ENCODE peak calls at places on chromosomes 3 and 15, in ten cellular contexts. One of them, this sample, is unnamed.

GRCh38 chr3:129121016-129121791 is 400 bp downstream of the RAB43 start:
- DNase-seq in esophagus squamous epithelium: no peak
- DNase-seq in NCI-H1092: no peak
- DNase-seq in T-helper 1 cell: no peak
- DNase-seq in pancreas: no peak
- DNase-seq in Calu3: no peak
- DNase-seq in activated CD4-positive, alpha-beta T cell treated with anti-CD3 and anti-CD28 coated beads for 4 hours: peak
- DNase-seq in heart left ventricle: peak
- DNase-seq in OCI-M1: no peak
- DNase-seq in OCI-LY7: peak
- DNase-seq in this sample: peak

GRCh38 chr15:83970290-83970890 is 265.2 kb upstream of the GOLGA6L4 start:
- DNase-seq in esophagus squamous epithelium: no peak
- DNase-seq in NCI-H1092: no peak
- DNase-seq in T-helper 1 cell: no peak
- DNase-seq in pancreas: no peak
- DNase-seq in Calu3: no peak
- DNase-seq in activated CD4-positive, alpha-beta T cell treated with anti-CD3 and anti-CD28 coated beads for 4 hours: no peak
- DNase-seq in heart left ventricle: peak
- DNase-seq in OCI-M1: no peak
- DNase-seq in OCI-LY7: no peak
- DNase-seq in this sample: no peak

GRCh38 chr3:159627229-159627628 is 361.4 kb upstream of the IL12A start:
- DNase-seq in esophagus squamous epithelium: no peak
- DNase-seq in NCI-H1092: no peak
- DNase-seq in T-helper 1 cell: no peak
- DNase-seq in pancreas: no peak
- DNase-seq in Calu3: no peak
- DNase-seq in activated CD4-positive, alpha-beta T cell treated with anti-CD3 and anti-CD28 coated beads for 4 hours: no peak
- DNase-seq in heart left ventricle: no peak
- DNase-seq in OCI-M1: no peak
- DNase-seq in OCI-LY7: no peak
- DNase-seq in this sample: no peak

GRCh38 chr15:85788796-85789495 is 5.8 kb downstream of the KLHL25 start:
- DNase-seq in esophagus squamous epithelium: no peak
- DNase-seq in NCI-H1092: no peak
- DNase-seq in T-helper 1 cell: no peak
- DNase-seq in pancreas: peak
- DNase-seq in Calu3: peak
- DNase-seq in activated CD4-positive, alpha-beta T cell treated with anti-CD3 and anti-CD28 coated beads for 4 hours: no peak
- DNase-seq in heart left ventricle: no peak
- DNase-seq in OCI-M1: no peak
- DNase-seq in OCI-LY7: no peak
- DNase-seq in this sample: no peak

GRCh38 chr3:196694202-196694638 is 17.8 kb downstream of the CEP19 start:
- DNase-seq in esophagus squamous epithelium: no peak
- DNase-seq in NCI-H1092: no peak
- DNase-seq in T-helper 1 cell: no peak
- DNase-seq in pancreas: no peak
- DNase-seq in Calu3: no peak
- DNase-seq in activated CD4-positive, alpha-beta T cell treated with anti-CD3 and anti-CD28 coated beads for 4 hours: peak
- DNase-seq in heart left ventricle: no peak
- DNase-seq in OCI-M1: peak
- DNase-seq in OCI-LY7: peak
- DNase-seq in this sample: no peak

GRCh38 chr3:23330568-23330967 is 127.4 kb downstream of the UBE2E2 start:
- DNase-seq in esophagus squamous epithelium: no peak
- DNase-seq in NCI-H1092: no peak
- DNase-seq in T-helper 1 cell: no peak
- DNase-seq in pancreas: no peak
- DNase-seq in Calu3: no peak
- DNase-seq in activated CD4-positive, alpha-beta T cell treated with anti-CD3 and anti-CD28 coated beads for 4 hours: no peak
- DNase-seq in heart left ventricle: no peak
- DNase-seq in OCI-M1: no peak
- DNase-seq in OCI-LY7: no peak
- DNase-seq in this sample: no peak

GRCh38 chr3:27792869-27793268 is 70.7 kb upstream of the EOMES start:
- DNase-seq in esophagus squamous epithelium: no peak
- DNase-seq in NCI-H1092: no peak
- DNase-seq in T-helper 1 cell: no peak
- DNase-seq in pancreas: no peak
- DNase-seq in Calu3: no peak
- DNase-seq in activated CD4-positive, alpha-beta T cell treated with anti-CD3 and anti-CD28 coated beads for 4 hours: no peak
- DNase-seq in heart left ventricle: no peak
- DNase-seq in OCI-M1: peak
- DNase-seq in OCI-LY7: no peak
- DNase-seq in this sample: no peak

GRCh38 chr15:89905846-89906378 is 6.8 kb downstream of the ARPIN start:
- DNase-seq in esophagus squamous epithelium: no peak
- DNase-seq in NCI-H1092: no peak
- DNase-seq in T-helper 1 cell: no peak
- DNase-seq in pancreas: no peak
- DNase-seq in Calu3: no peak
- DNase-seq in activated CD4-positive, alpha-beta T cell treated with anti-CD3 and anti-CD28 coated beads for 4 hours: no peak
- DNase-seq in heart left ventricle: no peak
- DNase-seq in OCI-M1: no peak
- DNase-seq in OCI-LY7: no peak
- DNase-seq in this sample: no peak

GRCh38 chr3:111314146-111314873 is 227.7 kb upstream of the CD96 start:
- DNase-seq in esophagus squamous epithelium: no peak
- DNase-seq in NCI-H1092: no peak
- DNase-seq in T-helper 1 cell: no peak
- DNase-seq in pancreas: no peak
- DNase-seq in Calu3: no peak
- DNase-seq in activated CD4-positive, alpha-beta T cell treated with anti-CD3 and anti-CD28 coated beads for 4 hours: no peak
- DNase-seq in heart left ventricle: no peak
- DNase-seq in OCI-M1: no peak
- DNase-seq in OCI-LY7: no peak
- DNase-seq in this sample: no peak

GRCh38 chr15:50107591-50108408 is 11.2 kb downstream of the ATP8B4 start:
- DNase-seq in esophagus squamous epithelium: no peak
- DNase-seq in NCI-H1092: no peak
- DNase-seq in T-helper 1 cell: no peak
- DNase-seq in pancreas: no peak
- DNase-seq in Calu3: no peak
- DNase-seq in activated CD4-positive, alpha-beta T cell treated with anti-CD3 and anti-CD28 coated beads for 4 hours: no peak
- DNase-seq in heart left ventricle: peak
- DNase-seq in OCI-M1: peak
- DNase-seq in OCI-LY7: no peak
- DNase-seq in this sample: no peak